ENCODE peak calls at places on chromosome 6, in four cellular contexts. W, I, D and E are unnamed samples.

GRCh38 chr6:87287251-87287650 is 35.1 kb upstream of the SMIM8 start:
- DNase-seq in W (no peak), I (no peak), D (peak), E (no peak)

GRCh38 chr6:124964084-124964763 is 2.0 kb downstream of the RNF217 start:
- DNase-seq in W (peak), I (no peak), D (peak), E (no peak)

GRCh38 chr6:30156262-30156599 is 4.8 kb downstream of the TRIM10 start:
- DNase-seq in W (peak), I (no peak), D (peak), E (no peak)

GRCh38 chr6:12483712-12484111 is 193.6 kb downstream of the EDN1 start:
- DNase-seq in W (peak), I (no peak), D (peak), E (peak)

GRCh38 chr6:109449064-109449788 is 6.3 kb downstream of the MICAL1 start:
- DNase-seq in W (no peak), I (no peak), D (no peak), E (no peak)

GRCh38 chr6:149334682-149335160 is 17.2 kb downstream of the TAB2 start:
- DNase-seq in W (peak), I (no peak), D (peak), E (no peak)

GRCh38 chr6:24387818-24388217 is 14.9 kb upstream of the MRS2 start:
- DNase-seq in W (no peak), I (no peak), D (no peak), E (no peak)

GRCh38 chr6:25342784-25343183 is 63.6 kb downstream of the CARMIL1 start:
- DNase-seq in W (no peak), I (no peak), D (peak), E (no peak)

GRCh38 chr6:53461682-53462081 is 83.2 kb downstream of the GCLC start:
- DNase-seq in W (no peak), I (no peak), D (no peak), E (no peak)